ENCODE peak calls at places on chromosomes 13 and 19, in ten cellular contexts. K is T-helper 17 cell; B is heart right ventricle; F is GM23248; E is GM13976; Q is stimulated activated effector memory CD8-positive, alpha-beta T cell treated with anti-CD3 and anti-CD28 coated beads, Interleukin-12 subunit alpha, Interleukin-12 subunit beta, amount 100 ng/mL, for 72 hours; M is activated naive CD8-positive, alpha-beta T cell treated with anti-CD3 and anti-CD28 coated beads, Interleukin-2, amount 50 U/mL, for 24 hours; Y is HEK293T; P is Kasumi-1; N is amygdala. W is an unnamed sample.

GRCh38 chr19:16470911-16471811 is 609 bp downstream of the EPS15L1 start:
- DNase-seq in F (peak; percentile 91), E (peak; percentile 61), B (no peak), M (peak; percentile 36), N (no peak), P (peak; percentile 14), K (no peak), Q (peak; percentile 67), Y (no peak), W (peak; percentile 53)

GRCh38 chr19:52991021-52991420 is 22.7 kb upstream of the ERVV-1 start:
- DNase-seq in E (no peak), Y (no peak), F (no peak), Q (no peak), M (no peak), B (no peak), K (no peak), P (no peak), N (no peak), W (no peak)

GRCh38 chr19:33055718-33056117 is 9.0 kb downstream of the RHPN2 start:
- DNase-seq in F (peak; percentile 69), M (no peak), K (no peak), P (no peak), E (no peak), N (no peak), Q (no peak), Y (no peak), B (no peak), W (no peak)

GRCh38 chr13:114079601-114080536 is 52.6 kb downstream of the RASA3 start:
- DNase-seq in Y (no peak), B (no peak), M (no peak), K (no peak), P (no peak), N (no peak), E (no peak), Q (no peak), F (no peak), W (no peak)

GRCh38 chr19:34432797-34433196 is 4.6 kb downstream of the UBA2 start:
- DNase-seq in Q (no peak), M (no peak), E (no peak), B (peak; percentile 69), Y (no peak), N (no peak), F (no peak), P (no peak), K (no peak), W (peak; percentile 20)

GRCh38 chr13:29583073-29583785 is 12.3 kb downstream of the SLC7A1 start:
- DNase-seq in Q (no peak), Y (no peak), B (no peak), F (peak; percentile 90), P (no peak), E (no peak), K (no peak), M (no peak), N (no peak), W (peak; percentile 68)

GRCh38 chr19:35937345-35938281 is 1.4 kb downstream of the LRFN3 start:
- DNase-seq in M (no peak), Y (no peak), F (peak; percentile 18), K (no peak), Q (no peak), N (no peak), E (no peak), P (no peak), B (no peak), W (no peak)

GRCh38 chr19:11377237-11377636 is 2.8 kb downstream of the SWSAP1 start:
- DNase-seq in M (peak; percentile 14), F (peak; percentile 87), Q (no peak), B (no peak), P (peak; percentile 49), Y (no peak), E (peak; percentile 66), N (no peak), K (no peak), W (peak; percentile 89)

GRCh38 chr19:7865262-7865911 is 8.8 kb downstream of the PRR36 start:
- DNase-seq in P (no peak), K (no peak), N (no peak), Y (no peak), F (no peak), M (no peak), E (no peak), Q (no peak), B (no peak), W (no peak)

GRCh38 chr19:17243854-17244617 is 1.7 kb downstream of the NR2F6 start:
- DNase-seq in Y (no peak), E (no peak), F (peak; percentile 81), B (peak; percentile 72), P (no peak), Q (no peak), M (no peak), K (no peak), N (no peak), W (peak; percentile 45)

GRCh38 chr13:43757266-43757665 is 29.5 kb downstream of the ENOX1 start:
- DNase-seq in N (no peak), B (no peak), Y (no peak), M (no peak), E (no peak), F (no peak), P (no peak), K (no peak), Q (no peak), W (no peak)

W was measured in AG10803.